ENCODE peak calls at places on chromosomes 6 and 20, in nine cellular contexts. E, S, G, W, B, O, X, I and N are unnamed samples.

GRCh38 chr20:63846128-63846771 is 15.0 kb upstream of the ABHD16B start:
- DNase-seq in E (no peak), S (no peak), G (peak), W (peak), B (no peak), O (peak), X (no peak), I (no peak), N (no peak)

GRCh38 chr6:106520711-106521367 is 108.5 kb downstream of the RTN4IP1 start:
- DNase-seq in E (no peak), S (no peak), G (no peak), W (no peak), B (no peak), O (no peak), X (no peak), I (no peak), N (no peak)

GRCh38 chr6:140105857-140106256 is 731.4 kb upstream of the CITED2 start:
- DNase-seq in E (peak), S (peak), G (peak), W (peak), B (no peak), O (peak), X (no peak), I (no peak), N (no peak)

GRCh38 chr6:16136536-16137450 is 7.9 kb downstream of the MYLIP start:
- DNase-seq in E (peak), S (peak), G (peak), W (peak), B (no peak), O (peak), X (no peak), I (no peak), N (peak)

GRCh38 chr20:45049904-45050471 is 50.9 kb downstream of the KCNS1 start:
- DNase-seq in E (no peak), S (no peak), G (no peak), W (no peak), B (no peak), O (no peak), X (no peak), I (no peak), N (no peak)

GRCh38 chr20:46230811-46231282 is 77.5 kb downstream of the CDH22 start:
- DNase-seq in E (peak), S (peak), G (peak), W (peak), B (no peak), O (peak), X (no peak), I (peak), N (peak)

GRCh38 chr6:43532201-43532600 is 15.3 kb downstream of the POLR1C start:
- DNase-seq in E (no peak), S (no peak), G (peak), W (no peak), B (no peak), O (no peak), X (no peak), I (no peak), N (no peak)

GRCh38 chr20:23686046-23686750 is 2.6 kb downstream of the CST4 start:
- DNase-seq in E (no peak), S (no peak), G (no peak), W (no peak), B (no peak), O (no peak), X (no peak), I (no peak), N (no peak)

GRCh38 chr6:88490865-88491264 is 324.7 kb upstream of the CNR1 start:
- DNase-seq in E (peak), S (peak), G (peak), W (peak), B (no peak), O (peak), X (no peak), I (no peak), N (no peak)

GRCh38 chr6:133740218-133740617 is 148.7 kb upstream of the TCF21 start:
- DNase-seq in E (no peak), S (no peak), G (no peak), W (no peak), B (no peak), O (no peak), X (no peak), I (no peak), N (no peak)

GRCh38 chr6:54206510-54206909 is 95.3 kb downstream of the MLIP start:
- DNase-seq in E (no peak), S (no peak), G (peak), W (no peak), B (no peak), O (peak), X (no peak), I (no peak), N (no peak)

GRCh38 chr6:19332806-19333460 is 504.2 kb upstream of the ID4 start:
- DNase-seq in E (no peak), S (no peak), G (no peak), W (no peak), B (no peak), O (no peak), X (no peak), I (no peak), N (no peak)

GRCh38 chr6:138116661-138116999 is 9.4 kb upstream of the PERP start:
- DNase-seq in E (no peak), S (no peak), G (no peak), W (no peak), B (no peak), O (no peak), X (no peak), I (no peak), N (no peak)

GRCh38 chr6:141467041-141467440 is 665.7 kb upstream of the GJE1 start:
- DNase-seq in E (no peak), S (no peak), G (no peak), W (no peak), B (no peak), O (no peak), X (no peak), I (no peak), N (no peak)

GRCh38 chr6:161268526-161269210 is 5.2 kb downstream of the AGPAT4 start:
- DNase-seq in E (no peak), S (no peak), G (no peak), W (no peak), B (no peak), O (no peak), X (no peak), I (no peak), N (no peak)

GRCh38 chr20:44404204-44405181 is 49.0 kb downstream of the HNF4A start:
- DNase-seq in E (no peak), S (no peak), G (no peak), W (no peak), B (no peak), O (no peak), X (no peak), I (no peak), N (no peak)

GRCh38 chr20:50721881-50722281 is 9.5 kb upstream of the PARD6B start:
- DNase-seq in E (peak), S (no peak), G (peak), W (no peak), B (no peak), O (no peak), X (no peak), I (no peak), N (no peak)

GRCh38 chr6:37566209-37566859 is 66.6 kb upstream of the CCDC167 start:
- DNase-seq in E (peak), S (peak), G (peak), W (peak), B (peak), O (peak), X (peak), I (peak), N (no peak)